ENCODE peak calls at places on chromosome 16, in six cellular contexts. S, L, Z, W, V and I are unnamed samples.

GRCh38 chr16:69827527-69827926 is 65.4 kb downstream of the WWP2 start:
- DNase-seq in S (no peak), L (no peak), Z (no peak), W (peak), V (no peak), I (no peak)

GRCh38 chr16:87045462-87046216 is 271.6 kb downstream of the C16orf95 start:
- DNase-seq in S (no peak), L (no peak), Z (no peak), W (no peak), V (no peak), I (no peak)

GRCh38 chr16:931651-932500 is 38.9 kb downstream of the LMF1 start:
- DNase-seq in S (no peak), L (no peak), Z (no peak), W (no peak), V (no peak), I (no peak)

GRCh38 chr16:566475-567361 is at the start of gene NHLRC4:
- DNase-seq in S (peak), L (peak), Z (peak), W (peak), V (peak), I (no peak)

GRCh38 chr16:89795676-89796075 is 20.8 kb downstream of the FANCA start:
- DNase-seq in S (no peak), L (no peak), Z (no peak), W (no peak), V (no peak), I (no peak)

GRCh38 chr16:75256059-75256870 is 4.8 kb upstream of the BCAR1 start:
- DNase-seq in S (peak), L (peak), Z (peak), W (peak), V (no peak), I (no peak)

GRCh38 chr16:17467923-17468540 is 2.7 kb downstream of the XYLT1 start:
- DNase-seq in S (no peak), L (peak), Z (peak), W (peak), V (peak), I (peak)

GRCh38 chr16:89364603-89365002 is 125.8 kb downstream of the ANKRD11 start:
- DNase-seq in S (no peak), L (no peak), Z (no peak), W (no peak), V (no peak), I (no peak)

GRCh38 chr16:81703177-81704155 is 75.6 kb upstream of the PLCG2 start:
- DNase-seq in S (peak), L (no peak), Z (no peak), W (no peak), V (no peak), I (peak)

GRCh38 chr16:48452991-48453760 is 68.0 kb upstream of the SIAH1 start:
- DNase-seq in S (no peak), L (no peak), Z (no peak), W (peak), V (no peak), I (no peak)

GRCh38 chr16:17237350-17237944 is 233.3 kb downstream of the XYLT1 start:
- DNase-seq in S (no peak), L (no peak), Z (no peak), W (no peak), V (no peak), I (no peak)

GRCh38 chr16:18983565-18984424 is at the start of gene TMC7:
- DNase-seq in S (peak), L (peak), Z (peak), W (peak), V (peak), I (peak)

GRCh38 chr16:11179569-11179968 is 76.4 kb downstream of the SOCS1 start:
- DNase-seq in S (no peak), L (no peak), Z (no peak), W (no peak), V (no peak), I (no peak)

GRCh38 chr16:80720759-80721470 is 83.5 kb downstream of the CDYL2 start:
- DNase-seq in S (no peak), L (no peak), Z (no peak), W (no peak), V (no peak), I (no peak)

GRCh38 chr16:29663829-29664132 is 734 bp downstream of the SPN start:
- DNase-seq in S (no peak), L (no peak), Z (no peak), W (no peak), V (no peak), I (no peak)

GRCh38 chr16:55577888-55578287 is 11.4 kb downstream of the CAPNS2 start:
- DNase-seq in S (no peak), L (no peak), Z (no peak), W (no peak), V (no peak), I (no peak)

GRCh38 chr16:70454221-70455034 is at the start of gene FCSK:
- DNase-seq in S (peak), L (peak), Z (peak), W (peak), V (peak), I (peak)

GRCh38 chr16:17835118-17835949 is 364.6 kb upstream of the XYLT1 start:
- DNase-seq in S (no peak), L (no peak), Z (no peak), W (no peak), V (no peak), I (no peak)

GRCh38 chr16:426115-426905 is 861 bp downstream of the RAB11FIP3 start:
- DNase-seq in S (no peak), L (no peak), Z (no peak), W (peak), V (no peak), I (peak)

GRCh38 chr16:3095869-3096268 is 3.2 kb downstream of the ZSCAN10 start:
- DNase-seq in S (peak), L (no peak), Z (no peak), W (no peak), V (no peak), I (no peak)

GRCh38 chr16:79792952-79793351 is 192.4 kb upstream of the MAF start:
- DNase-seq in S (no peak), L (peak), Z (no peak), W (no peak), V (no peak), I (no peak)

GRCh38 chr16:11675561-11676511 is 7.6 kb downstream of the SNN start:
- DNase-seq in S (no peak), L (no peak), Z (no peak), W (peak), V (no peak), I (peak)

GRCh38 chr16:31458835-31459721 is at the start of gene ARMC5:
- DNase-seq in S (peak), L (peak), Z (peak), W (peak), V (peak), I (peak)

GRCh38 chr16:64445245-64445644 is 676.6 kb downstream of the CDH11 start:
- DNase-seq in S (no peak), L (no peak), Z (no peak), W (no peak), V (no peak), I (no peak)

GRCh38 chr16:9258423-9259051 is 167.1 kb downstream of the HAPSTR1 start:
- DNase-seq in S (no peak), L (no peak), Z (no peak), W (peak), V (peak), I (no peak)

GRCh38 chr16:65283238-65283651 is 161.4 kb upstream of the CDH11 start:
- DNase-seq in S (no peak), L (no peak), Z (no peak), W (no peak), V (no peak), I (no peak)

GRCh38 chr16:50667497-50668367 is 13.4 kb downstream of the SNX20 start:
- DNase-seq in S (no peak), L (no peak), Z (no peak), W (no peak), V (no peak), I (no peak)
- TF ChIP-seq CTCF in S (no peak), L (no peak), Z (no peak), W (no peak), V (no peak), I (no peak)

GRCh38 chr16:22816475-22816874 is 2.5 kb downstream of the HS3ST2 start:
- DNase-seq in S (no peak), L (no peak), Z (peak), W (no peak), V (no peak), I (no peak)

GRCh38 chr16:22814330-22815105 is 556 bp downstream of the HS3ST2 start:
- DNase-seq in S (no peak), L (no peak), Z (no peak), W (peak), V (no peak), I (no peak)

GRCh38 chr16:22815863-22816262 is 1.9 kb downstream of the HS3ST2 start:
- DNase-seq in S (no peak), L (no peak), Z (no peak), W (no peak), V (no peak), I (no peak)

GRCh38 chr16:22813223-22813945 is 578 bp upstream of the HS3ST2 start:
- DNase-seq in S (peak), L (no peak), Z (peak), W (peak), V (peak), I (peak)

GRCh38 chr16:22813946-22814325 is at the start of gene HS3ST2:
- DNase-seq in S (peak), L (peak), Z (peak), W (peak), V (peak), I (no peak)
- TF ChIP-seq CTCF in S (no peak), L (no peak), Z (peak), W (peak), V (peak), I (peak)

GRCh38 chr16:50136399-50136798 is 16.7 kb upstream of the TENT4B start:
- DNase-seq in S (no peak), L (no peak), Z (no peak), W (no peak), V (no peak), I (no peak)
- TF ChIP-seq CTCF in S (no peak), L (no peak), Z (no peak), W (no peak), V (no peak), I (peak)

DNA sequence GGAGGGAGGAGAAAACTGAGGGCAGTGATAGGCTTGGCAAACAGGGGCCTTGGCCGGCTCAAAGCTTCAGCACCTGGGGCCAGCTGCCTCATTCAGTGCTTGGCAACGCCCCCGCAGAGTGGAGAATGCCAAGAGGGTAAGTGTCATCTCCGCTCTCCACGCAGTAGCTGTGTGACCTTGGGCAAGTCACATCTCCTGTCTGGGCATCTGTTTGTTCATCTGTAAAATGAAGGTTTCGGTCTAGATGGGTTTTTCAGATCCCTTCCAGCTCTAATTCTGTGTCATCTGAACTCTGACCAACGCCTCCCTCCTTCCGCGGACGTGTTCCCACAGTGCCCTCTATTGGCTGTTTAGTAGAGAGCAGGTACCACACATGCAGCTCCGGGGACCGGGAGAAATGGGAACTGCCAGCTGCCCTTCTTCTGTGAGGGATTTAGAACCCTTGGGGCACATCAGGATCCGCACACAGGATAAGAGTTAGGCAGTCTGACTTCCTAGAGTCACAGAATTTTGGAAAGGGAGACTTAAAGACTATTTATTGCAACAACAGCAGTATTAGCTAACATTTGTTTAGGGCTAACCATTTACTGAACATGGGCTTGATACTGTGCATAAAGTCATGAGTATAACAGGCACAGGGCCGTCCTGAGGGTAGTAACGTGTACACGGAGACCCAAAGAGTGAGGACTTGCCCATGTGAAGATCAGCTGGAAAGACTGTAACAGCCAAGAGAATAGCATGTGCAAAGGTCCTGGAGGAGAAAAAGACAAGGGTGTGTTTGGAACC is 26.8 kb downstream of the GP2 start:
- DNase-seq in S (no peak), L (peak), Z (no peak), W (no peak), V (peak), I (peak)
- TF ChIP-seq CTCF in S (peak), L (peak), Z (no peak), W (peak), V (peak), I (peak)

GRCh38 chr16:27226976-27227705 is 23.8 kb downstream of the KDM8 start:
- DNase-seq in S (peak), L (no peak), Z (no peak), W (no peak), V (no peak), I (no peak)

GRCh38 chr16:27224271-27224737 is 21.0 kb downstream of the KDM8 start:
- DNase-seq in S (no peak), L (no peak), Z (no peak), W (no peak), V (no peak), I (no peak)

GRCh38 chr16:27224741-27225300 is 21.5 kb downstream of the KDM8 start:
- DNase-seq in S (peak), L (no peak), Z (no peak), W (no peak), V (no peak), I (no peak)

GRCh38 chr16:27226476-27226875 is 23.1 kb downstream of the KDM8 start:
- DNase-seq in S (peak), L (no peak), Z (no peak), W (no peak), V (no peak), I (no peak)

DNA sequence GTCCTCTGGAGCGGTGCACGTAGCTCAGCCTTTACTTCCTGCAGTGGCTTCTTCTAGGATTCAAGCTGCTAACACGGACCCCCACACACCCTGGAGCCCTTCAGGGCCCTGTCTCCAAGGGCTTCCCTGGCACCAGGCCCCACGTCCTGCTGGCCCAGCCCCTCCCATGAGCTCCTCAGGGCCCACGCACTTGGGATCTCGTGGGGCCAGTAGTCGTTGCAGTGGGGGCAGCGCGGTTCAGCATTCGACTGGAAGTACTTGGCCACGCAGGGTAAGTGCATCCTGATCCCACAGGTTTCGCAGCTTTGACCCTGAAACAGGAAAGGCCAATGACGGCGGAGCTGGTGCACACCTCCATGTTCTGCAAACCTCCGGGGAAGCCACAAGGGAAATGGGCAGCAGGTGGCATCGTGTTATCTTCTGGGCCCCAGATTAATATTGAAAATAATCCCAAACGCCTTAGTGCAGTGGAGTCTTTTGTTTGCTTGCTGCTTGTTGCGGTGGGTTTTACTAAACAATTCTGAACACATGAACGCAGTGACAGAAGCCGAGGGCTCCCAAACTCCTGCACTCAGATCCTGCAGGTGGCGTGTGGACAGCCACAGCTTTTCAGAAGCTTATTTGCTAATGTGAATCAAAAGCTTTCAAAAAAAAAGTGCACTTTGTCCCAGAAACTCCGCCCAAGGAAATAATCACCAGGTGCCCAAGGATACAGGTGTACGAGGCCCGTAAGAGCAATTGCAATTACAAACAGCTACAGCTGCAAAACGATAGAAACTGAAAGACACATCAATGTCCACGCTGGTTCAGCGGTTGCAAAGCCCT is 22.4 kb downstream of the KDM8 start:
- DNase-seq in S (peak), L (no peak), Z (no peak), W (no peak), V (no peak), I (no peak)
- TF ChIP-seq CTCF in S (no peak), L (no peak), Z (no peak), W (no peak), V (no peak), I (peak)

DNA sequence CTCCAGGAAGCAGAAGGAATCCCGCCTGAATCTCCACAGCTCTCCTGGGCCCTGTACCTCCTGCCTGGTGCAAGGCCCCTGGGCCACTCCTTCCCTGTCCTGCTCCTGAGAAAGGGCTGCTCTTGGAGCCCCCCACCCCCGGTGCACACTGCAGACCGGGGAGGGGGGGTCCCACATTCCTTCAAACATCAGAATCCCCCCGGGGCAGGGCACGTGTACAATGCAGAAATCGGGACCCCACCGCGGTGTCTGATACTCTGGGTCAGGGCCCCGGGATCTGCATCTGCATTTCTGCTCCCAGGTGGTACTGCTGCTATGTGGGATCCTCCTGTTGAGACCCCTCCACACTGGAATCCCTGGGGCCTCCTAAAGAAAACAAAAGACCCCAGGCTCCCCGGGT is 99.5 kb upstream of the GSE1 start:
- DNase-seq in S (no peak), L (no peak), Z (no peak), W (no peak), V (no peak), I (no peak)
- TF ChIP-seq CTCF in S (no peak), L (no peak), Z (no peak), W (no peak), V (no peak), I (no peak)

DNA sequence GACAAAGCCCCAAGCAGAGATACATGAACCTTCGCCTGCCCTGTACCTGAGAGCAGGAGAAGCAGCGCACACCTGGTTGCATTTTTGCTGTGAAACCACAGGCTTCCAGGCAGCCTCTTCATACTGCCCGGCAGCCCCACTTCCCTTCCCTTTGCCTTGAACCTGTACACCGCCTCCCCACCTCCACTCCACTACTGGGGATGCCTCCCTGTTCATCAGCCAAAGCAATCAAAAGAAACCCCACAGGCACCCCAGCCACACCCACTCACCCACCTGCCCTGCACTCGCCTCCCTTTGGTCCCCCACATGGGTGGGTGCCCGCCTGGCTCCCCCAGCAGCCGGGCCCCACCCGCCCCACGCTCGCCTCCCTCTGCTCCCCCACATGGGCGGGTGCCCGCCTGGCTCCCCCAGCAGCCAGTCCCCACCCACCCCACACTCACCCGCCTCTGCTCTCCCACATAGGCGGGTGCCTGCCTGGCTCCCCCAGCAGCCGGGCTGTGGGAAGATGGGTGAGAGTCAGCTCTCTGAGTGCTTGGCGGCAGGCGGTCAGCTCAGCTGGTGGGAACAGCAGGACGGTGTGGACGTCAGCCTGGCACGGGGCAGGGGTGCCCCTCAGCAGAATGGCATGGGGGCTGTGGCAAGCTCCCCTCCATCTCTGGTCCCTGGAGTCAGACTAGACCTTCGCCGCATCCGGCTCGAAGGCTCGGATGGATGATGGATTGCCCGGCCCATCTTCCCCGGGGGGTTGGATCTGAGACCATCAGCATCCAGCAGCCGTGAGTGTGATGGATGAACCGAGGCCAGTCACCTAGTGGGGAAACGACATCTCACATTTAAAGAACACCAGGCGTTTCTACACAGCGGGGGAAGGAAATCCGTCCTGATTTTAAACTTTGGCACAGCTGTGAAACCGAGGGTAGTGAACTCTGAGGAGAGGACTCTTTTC is 135.6 kb downstream of the BANP start:
- DNase-seq in S (no peak), L (no peak), Z (no peak), W (no peak), V (no peak), I (peak)
- TF ChIP-seq CTCF in S (no peak), L (no peak), Z (no peak), W (no peak), V (no peak), I (no peak)

GRCh38 chr16:58236831-58237230 is 38.9 kb upstream of the CSNK2A2 start:
- DNase-seq in S (no peak), L (no peak), Z (no peak), W (no peak), V (no peak), I (no peak)
- TF ChIP-seq CTCF in S (no peak), L (no peak), Z (no peak), W (no peak), V (no peak), I (no peak)

GRCh38 chr16:26770547-26770946 is 296.2 kb upstream of the C16orf82 start:
- DNase-seq in S (no peak), L (no peak), Z (no peak), W (no peak), V (no peak), I (no peak)

GRCh38 chr16:26762596-26762995 is 304.1 kb upstream of the C16orf82 start:
- DNase-seq in S (no peak), L (no peak), Z (no peak), W (no peak), V (no peak), I (no peak)

GRCh38 chr16:26765087-26765486 is 301.6 kb upstream of the C16orf82 start:
- DNase-seq in S (no peak), L (no peak), Z (no peak), W (no peak), V (peak), I (no peak)
- TF ChIP-seq CTCF in S (peak), L (no peak), Z (no peak), W (no peak), V (peak), I (no peak)

GRCh38 chr16:5633845-5634440 is 536.3 kb upstream of the EEF2KMT start:
- DNase-seq in S (no peak), L (no peak), Z (no peak), W (no peak), V (no peak), I (no peak)
- TF ChIP-seq CTCF in S (peak), L (no peak), Z (no peak), W (peak), V (peak), I (peak)